ENCODE peak calls at places on chromosomes 6 and 20, in nine cellular contexts. M is ascending aorta, E is right lobe of liver, C is cardiac muscle cell, Z is progenitor cell of endocrine pancreas, B is AG04450, R is mucosa of descending colon, L is bronchial epithelial cell, V is H1. N is an unnamed sample.

GRCh38 chr6:52749546-52750152 is 13.6 kb downstream of the GSTA2 start:
- DNase-seq in M (no peak), E (no peak), C (no peak), Z (no peak), B (no peak), R (no peak), L (no peak), V (no peak), N (no peak)

GRCh38 chr6:118660218-118660569 is 8.8 kb upstream of the CEP85L start:
- DNase-seq in M (no peak), E (no peak), C (peak), Z (no peak), B (no peak), R (no peak), L (no peak), V (no peak), N (peak)

GRCh38 chr6:169710009-169710408 is 8.1 kb downstream of the C6orf120 start:
- DNase-seq in M (no peak), E (no peak), C (no peak), Z (no peak), B (no peak), R (no peak), L (no peak), V (no peak), N (no peak)

GRCh38 chr20:3931664-3932063 is 42.5 kb downstream of the PANK2 start:
- DNase-seq in M (no peak), E (no peak), C (no peak), Z (no peak), B (no peak), R (no peak), L (no peak), V (no peak), N (no peak)

GRCh38 chr6:142570221-142570671 is 268.4 kb downstream of the ADGRG6 start:
- DNase-seq in M (no peak), E (peak), C (no peak), Z (no peak), B (peak), R (no peak), L (peak), V (no peak), N (no peak)

GRCh38 chr6:31972709-31973350 is 892 bp upstream of the DXO start:
- DNase-seq in M (no peak), E (no peak), C (peak), Z (no peak), B (no peak), R (no peak), L (peak), V (no peak), N (no peak)

GRCh38 chr6:91812596-91813274 is 1225.9 kb upstream of the MAP3K7 start:
- DNase-seq in M (no peak), E (no peak), C (no peak), Z (no peak), B (no peak), R (no peak), L (peak), V (no peak), N (no peak)

GRCh38 chr6:41413250-41413649 is 77.8 kb downstream of the NCR2 start:
- DNase-seq in M (no peak), E (no peak), C (no peak), Z (no peak), B (no peak), R (no peak), L (no peak), V (no peak), N (no peak)

GRCh38 chr6:56816393-56816792 is 138.5 kb upstream of the BEND6 start:
- DNase-seq in M (no peak), E (no peak), C (no peak), Z (no peak), B (no peak), R (no peak), L (no peak), V (no peak), N (no peak)

GRCh38 chr20:33837096-33837830 is 26.1 kb downstream of the CHMP4B start:
- DNase-seq in M (no peak), E (no peak), C (no peak), Z (no peak), B (no peak), R (no peak), L (no peak), V (no peak), N (no peak)

DNA sequence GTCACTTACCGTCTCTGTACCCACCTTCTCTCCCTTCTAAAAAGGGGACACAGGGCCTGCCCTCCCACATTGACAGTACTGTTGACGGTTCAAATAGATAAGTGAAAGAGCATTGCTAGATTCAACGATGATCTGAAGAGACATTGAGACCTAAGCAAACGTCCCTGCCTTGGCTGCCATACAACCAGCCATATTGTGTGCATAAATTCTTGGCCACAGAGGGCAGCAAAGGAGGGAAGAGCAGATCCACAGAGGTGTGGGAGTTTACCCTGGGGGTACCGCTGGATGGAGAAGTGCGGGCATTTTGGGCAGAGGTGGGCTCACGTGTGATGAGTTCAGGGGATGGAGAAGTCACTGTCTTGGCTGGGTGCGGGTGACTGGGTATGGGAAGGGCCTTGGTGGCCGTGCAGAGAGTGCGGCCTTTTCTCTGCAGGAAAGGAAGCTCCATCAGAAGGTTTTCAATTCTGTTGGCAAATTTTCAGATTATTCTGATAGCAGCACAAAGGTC is 85.6 kb downstream of the POPDC3 start:
- DNase-seq in M (no peak), E (no peak), C (no peak), Z (no peak), B (no peak), R (no peak), L (no peak), V (no peak), N (no peak)
- TF ChIP-seq CTCF in M (no peak), E (no peak), C (no peak), Z (no peak), B (no peak), R (no peak), L (no peak), V (peak), N (no peak)

GRCh38 chr6:108518714-108519576 is 41.8 kb upstream of the FOXO3 start:
- DNase-seq in M (no peak), E (no peak), C (peak), Z (no peak), B (no peak), R (no peak), L (peak), V (no peak), N (no peak)
- TF ChIP-seq CTCF in M (no peak), E (peak), C (peak), Z (peak), B (peak), R (no peak), L (peak), V (peak), N (peak)

DNA sequence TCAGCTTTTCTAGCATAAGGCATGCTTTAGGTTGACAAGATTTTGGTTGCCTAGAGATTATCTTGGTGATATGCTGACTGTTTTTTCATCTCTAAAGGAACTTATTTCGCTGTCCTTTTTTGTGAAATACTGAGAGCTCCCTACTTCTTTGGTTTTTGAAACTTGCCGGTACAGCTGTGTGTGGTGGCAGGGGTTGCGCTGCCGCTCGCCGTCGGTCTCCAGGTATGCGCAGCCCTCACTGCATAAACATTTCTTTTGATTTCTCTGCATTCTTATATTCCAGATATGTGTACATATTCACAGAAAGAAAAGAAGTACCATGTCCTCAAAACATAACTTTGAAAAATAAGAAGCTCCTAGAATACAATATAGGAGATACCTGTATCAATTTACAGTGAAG is 106.4 kb upstream of the SYNDIG1 start:
- DNase-seq in M (no peak), E (no peak), C (no peak), Z (no peak), B (no peak), R (no peak), L (no peak), V (no peak), N (no peak)
- TF ChIP-seq CTCF in M (no peak), E (no peak), C (no peak), Z (no peak), B (no peak), R (no peak), L (no peak), V (no peak), N (no peak)

DNA sequence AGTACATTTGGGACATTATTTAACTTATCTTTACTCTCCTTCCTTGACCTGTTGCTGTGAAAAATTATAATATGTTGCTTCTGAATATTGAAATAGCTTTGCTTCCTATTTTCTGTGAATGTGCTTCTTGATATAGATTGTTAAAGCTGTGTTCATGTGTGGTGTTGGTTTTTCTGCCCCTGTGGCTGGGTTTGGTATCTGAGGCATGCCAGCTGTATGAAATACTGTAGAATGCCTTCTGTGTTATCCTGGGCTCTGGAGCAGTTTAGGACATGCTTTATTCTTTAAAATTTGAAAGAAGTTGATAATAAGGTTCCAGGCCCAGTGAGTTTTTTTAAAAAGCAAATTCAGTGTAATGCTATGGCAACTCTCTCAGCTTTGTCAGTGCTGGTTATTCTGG is 71.7 kb downstream of the HIVEP1 start:
- DNase-seq in M (no peak), E (no peak), C (peak), Z (no peak), B (no peak), R (no peak), L (no peak), V (no peak), N (no peak)
- TF ChIP-seq CTCF in M (no peak), E (no peak), C (no peak), Z (no peak), B (no peak), R (no peak), L (no peak), V (no peak), N (no peak)

DNA sequence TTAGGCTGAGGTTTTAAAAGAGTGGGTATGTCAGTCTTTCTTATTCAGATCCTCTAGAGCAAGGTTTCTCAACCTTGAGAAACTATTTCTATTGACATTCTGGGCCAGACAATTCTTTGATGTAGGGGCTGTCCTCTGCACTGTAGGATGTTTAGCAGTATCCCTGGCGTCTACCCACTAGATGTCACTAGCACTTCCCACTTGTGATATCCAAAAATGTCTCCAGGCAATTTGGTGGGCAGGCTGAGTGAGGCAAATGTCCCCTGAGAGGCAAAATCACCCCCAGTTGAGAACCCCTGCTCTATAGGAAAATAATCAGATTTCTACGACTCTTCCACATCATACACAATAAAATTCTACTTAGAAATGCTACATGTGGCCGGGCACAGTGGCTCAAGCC is 7.7 kb upstream of the ZKSCAN8 start:
- DNase-seq in M (no peak), E (no peak), C (peak), Z (no peak), B (no peak), R (no peak), L (peak), V (no peak), N (no peak)
- TF ChIP-seq CTCF in M (no peak), E (peak), C (peak), Z (peak), B (peak), R (peak), L (peak), V (peak), N (no peak)

DNA sequence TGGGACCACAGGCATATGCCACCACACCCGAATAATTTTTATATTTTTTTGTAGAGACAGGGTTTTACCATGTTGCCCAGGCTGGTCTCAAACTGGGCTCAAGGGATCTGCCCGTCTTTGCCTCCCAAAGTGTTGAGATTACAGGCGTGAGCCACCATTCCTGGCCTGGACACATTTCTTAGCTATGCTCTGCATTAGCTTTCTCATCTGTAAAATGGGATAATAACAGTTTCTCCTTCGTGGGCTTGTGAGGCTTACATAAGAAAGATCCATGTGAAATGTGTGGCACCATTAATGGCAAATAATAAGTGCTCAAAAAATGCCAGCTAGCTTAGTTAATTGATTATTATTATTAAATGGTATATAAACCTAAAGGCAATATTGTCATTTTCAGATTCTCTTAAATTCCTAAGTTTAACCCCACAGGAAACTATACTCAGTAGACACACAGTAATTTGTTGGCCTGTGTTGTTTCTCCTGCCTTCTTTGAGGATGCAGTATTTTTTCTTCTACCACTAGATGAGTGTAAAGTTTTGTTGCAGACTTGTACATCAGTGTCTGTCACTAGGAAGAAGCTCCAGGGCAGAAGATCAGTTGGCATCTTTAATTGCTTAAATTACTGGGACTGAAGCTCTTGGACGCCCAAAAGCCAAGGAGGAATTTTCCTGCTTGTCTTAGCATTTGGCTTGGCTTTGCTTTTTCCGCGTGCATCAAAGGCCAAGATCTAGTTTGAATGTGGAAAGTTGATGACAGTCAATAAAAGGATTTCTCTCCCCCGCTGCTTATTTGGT is 162.3 kb upstream of the ZNF217 start:
- DNase-seq in M (no peak), E (no peak), C (no peak), Z (no peak), B (no peak), R (no peak), L (no peak), V (no peak), N (no peak)
- TF ChIP-seq CTCF in M (no peak), E (no peak), C (no peak), Z (no peak), B (no peak), R (no peak), L (no peak), V (no peak), N (no peak)

GRCh38 chr20:38447931-38448675 is 13.0 kb upstream of the SNHG17 start:
- DNase-seq in M (no peak), E (peak), C (no peak), Z (no peak), B (no peak), R (peak), L (no peak), V (no peak), N (no peak)
- TF ChIP-seq CTCF in M (no peak), E (no peak), C (no peak), Z (no peak), B (no peak), R (no peak), L (no peak), V (no peak), N (no peak)

DNA sequence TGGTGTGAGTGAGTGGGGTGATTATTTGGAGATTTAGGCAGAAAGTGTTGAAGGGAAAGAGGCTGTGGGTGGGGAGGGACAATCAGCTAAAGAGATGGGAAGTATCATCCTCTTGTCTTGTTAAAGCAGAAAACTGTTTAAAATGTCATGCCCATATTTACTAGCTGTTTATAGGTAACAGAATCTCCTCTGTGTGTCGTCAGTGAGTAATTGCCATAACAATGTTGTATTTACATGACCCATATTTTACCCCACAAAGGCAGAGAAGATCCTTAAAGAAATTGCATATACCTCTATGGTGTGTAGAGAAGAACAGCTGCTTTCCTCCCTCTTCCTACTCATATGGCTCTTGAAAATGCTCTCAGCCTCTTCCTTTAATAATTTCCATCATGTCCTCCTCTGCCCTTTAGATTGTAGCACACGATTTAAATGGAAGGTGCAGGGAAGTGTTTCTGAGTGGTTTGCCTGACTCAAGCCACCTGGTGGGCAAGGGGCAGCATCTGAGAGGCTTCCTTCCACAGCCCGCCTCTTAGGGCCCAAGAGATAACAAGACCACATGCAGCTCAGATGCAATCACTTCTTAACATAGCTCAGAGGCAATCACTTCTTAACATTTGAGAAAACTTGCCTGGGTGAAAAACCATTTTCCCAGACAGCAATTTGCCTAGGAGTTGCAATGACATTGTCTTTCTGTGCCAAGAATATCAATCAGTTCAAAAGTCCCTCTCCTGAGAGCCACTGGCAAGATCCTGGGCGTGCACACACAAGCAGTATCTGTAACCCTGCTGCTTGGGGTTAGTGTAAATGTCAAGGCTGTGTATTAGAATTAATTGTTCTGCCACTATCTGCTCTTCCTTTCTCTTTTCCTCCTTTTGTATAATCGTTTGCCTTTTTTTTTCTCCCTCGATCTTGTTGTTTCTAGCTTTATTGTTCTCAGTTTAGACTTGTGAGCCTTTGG is 44.1 kb upstream of the EDN1 start:
- DNase-seq in M (no peak), E (no peak), C (no peak), Z (no peak), B (no peak), R (no peak), L (peak), V (no peak), N (no peak)
- TF ChIP-seq CTCF in M (no peak), E (no peak), C (no peak), Z (no peak), B (no peak), R (no peak), L (no peak), V (no peak), N (no peak)

GRCh38 chr6:30100585-30101422 is 12.1 kb downstream of the TRIM31 start:
- DNase-seq in M (no peak), E (peak), C (no peak), Z (no peak), B (no peak), R (peak), L (peak), V (no peak), N (no peak)

GRCh38 chr6:30101423-30101938 is 11.4 kb downstream of the TRIM31 start:
- DNase-seq in M (no peak), E (no peak), C (no peak), Z (no peak), B (no peak), R (peak), L (peak), V (no peak), N (no peak)

GRCh38 chr6:30103630-30104179 is 9.2 kb downstream of the TRIM31 start:
- DNase-seq in M (no peak), E (no peak), C (no peak), Z (no peak), B (no peak), R (no peak), L (no peak), V (no peak), N (no peak)

GRCh38 chr6:30102701-30103629 is 9.9 kb downstream of the TRIM31 start:
- DNase-seq in M (peak), E (peak), C (peak), Z (peak), B (peak), R (peak), L (peak), V (no peak), N (peak)

GRCh38 chr6:30101939-30102700 is 10.8 kb downstream of the TRIM31 start:
- DNase-seq in M (peak), E (peak), C (peak), Z (peak), B (peak), R (peak), L (peak), V (peak), N (peak)
- TF ChIP-seq CTCF in M (no peak), E (peak), C (peak), Z (peak), B (no peak), R (no peak), L (peak), V (peak), N (no peak)

DNA sequence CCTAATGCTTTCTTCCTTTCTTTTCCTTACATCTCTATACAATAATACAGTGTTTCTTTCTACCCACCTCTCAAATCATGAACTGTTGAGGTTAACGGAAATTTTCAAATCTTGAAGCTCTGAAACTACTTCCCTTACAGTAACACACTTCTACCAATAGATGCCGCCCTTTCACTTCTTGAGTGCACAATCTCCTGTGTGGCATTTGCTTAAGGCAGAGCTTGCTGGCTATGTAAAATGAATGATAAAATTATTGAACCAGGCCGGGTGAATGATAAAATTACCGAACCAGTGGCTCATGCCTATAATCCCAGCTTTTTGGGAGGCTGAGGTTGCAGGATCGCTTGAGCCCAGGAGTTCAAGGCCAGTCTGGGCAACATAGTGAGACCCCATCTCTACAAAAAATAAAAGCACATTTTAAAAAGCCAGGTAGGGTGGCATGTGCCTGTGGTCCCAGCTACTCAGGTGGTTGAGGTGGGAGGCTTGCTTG is 56.8 kb downstream of the KCNS1 start:
- DNase-seq in M (no peak), E (no peak), C (peak), Z (peak), B (peak), R (no peak), L (peak), V (peak), N (no peak)
- TF ChIP-seq CTCF in M (peak), E (peak), C (peak), Z (peak), B (peak), R (peak), L (peak), V (peak), N (peak)